ENCODE peak calls at places on chromosomes 12 and 14, in seven cellular contexts. One of them, this sample, is unnamed.

GRCh38 chr14:24037658-24038037 is 14.2 kb upstream of the CARMIL3 start:
- DNase-seq in cardiac fibroblast: no peak
- DNase-seq in endothelial cell: no peak
- DNase-seq in C1 segment of cervical spinal cord: no peak
- DNase-seq in tibial artery: no peak
- DNase-seq in GM04503: no peak
- DNase-seq in hypothalamus: no peak
- DNase-seq in this sample: no peak

GRCh38 chr12:108839011-108839889 is 18.1 kb downstream of the SSH1 start:
- DNase-seq in GM04503: peak; percentile 91
- DNase-seq in cardiac fibroblast: peak; percentile 76
- DNase-seq in C1 segment of cervical spinal cord: no peak
- DNase-seq in endothelial cell: no peak
- DNase-seq in tibial artery: peak; percentile 92
- DNase-seq in hypothalamus: no peak
- DNase-seq in this sample: no peak

GRCh38 chr14:58637040-58637390 is 747 bp upstream of the DACT1 start:
- DNase-seq in tibial artery: peak; percentile 76
- DNase-seq in cardiac fibroblast: peak; percentile 91
- DNase-seq in C1 segment of cervical spinal cord: no peak
- DNase-seq in endothelial cell: no peak
- DNase-seq in hypothalamus: no peak
- DNase-seq in GM04503: no peak
- DNase-seq in this sample: peak; percentile 62

GRCh38 chr12:85821759-85822158 is 14.4 kb downstream of the RASSF9 start:
- DNase-seq in C1 segment of cervical spinal cord: no peak
- DNase-seq in GM04503: no peak
- DNase-seq in endothelial cell: no peak
- DNase-seq in hypothalamus: no peak
- DNase-seq in tibial artery: no peak
- DNase-seq in cardiac fibroblast: no peak
- DNase-seq in this sample: no peak

GRCh38 chr14:102503576-102504224 is 5.9 kb downstream of the ANKRD9 start:
- DNase-seq in GM04503: no peak
- DNase-seq in cardiac fibroblast: peak; percentile 33
- DNase-seq in tibial artery: no peak
- DNase-seq in hypothalamus: no peak
- DNase-seq in C1 segment of cervical spinal cord: no peak
- DNase-seq in endothelial cell: no peak
- DNase-seq in this sample: no peak

GRCh38 chr14:100994082-100994481 is 90.6 kb upstream of the RTL1 start:
- DNase-seq in GM04503: no peak
- DNase-seq in cardiac fibroblast: peak; percentile 32
- DNase-seq in C1 segment of cervical spinal cord: no peak
- DNase-seq in hypothalamus: no peak
- DNase-seq in tibial artery: no peak
- DNase-seq in endothelial cell: no peak
- DNase-seq in this sample: no peak

GRCh38 chr12:92765871-92766270 is 63.1 kb downstream of the PLEKHG7 start:
- DNase-seq in hypothalamus: no peak
- DNase-seq in cardiac fibroblast: no peak
- DNase-seq in tibial artery: no peak
- DNase-seq in endothelial cell: no peak
- DNase-seq in GM04503: no peak
- DNase-seq in C1 segment of cervical spinal cord: no peak
- DNase-seq in this sample: no peak

GRCh38 chr12:110269622-110270124 is 11.4 kb upstream of the ATP2A2 start:
- DNase-seq in endothelial cell: no peak
- DNase-seq in C1 segment of cervical spinal cord: no peak
- DNase-seq in tibial artery: no peak
- DNase-seq in GM04503: no peak
- DNase-seq in hypothalamus: no peak
- DNase-seq in cardiac fibroblast: peak; percentile 79
- DNase-seq in this sample: no peak

GRCh38 chr14:47389520-47389919 is 285.9 kb downstream of the MDGA2 start:
- DNase-seq in endothelial cell: no peak
- DNase-seq in tibial artery: no peak
- DNase-seq in C1 segment of cervical spinal cord: no peak
- DNase-seq in hypothalamus: no peak
- DNase-seq in GM04503: no peak
- DNase-seq in cardiac fibroblast: no peak
- DNase-seq in this sample: no peak

GRCh38 chr14:62763951-62764350 is 281.3 kb downstream of the KCNH5 start:
- DNase-seq in C1 segment of cervical spinal cord: no peak
- DNase-seq in endothelial cell: no peak
- DNase-seq in hypothalamus: no peak
- DNase-seq in GM04503: no peak
- DNase-seq in tibial artery: no peak
- DNase-seq in cardiac fibroblast: no peak
- DNase-seq in this sample: no peak

GRCh38 chr14:52025310-52025709 is 36.0 kb downstream of the RTRAF start:
- DNase-seq in hypothalamus: no peak
- DNase-seq in tibial artery: no peak
- DNase-seq in GM04503: peak; percentile 87
- DNase-seq in endothelial cell: no peak
- DNase-seq in C1 segment of cervical spinal cord: no peak
- DNase-seq in cardiac fibroblast: peak; percentile 97
- DNase-seq in this sample: no peak

GRCh38 chr12:59911516-59911915 is 315.7 kb downstream of the SLC16A7 start:
- DNase-seq in cardiac fibroblast: no peak
- DNase-seq in C1 segment of cervical spinal cord: no peak
- DNase-seq in tibial artery: no peak
- DNase-seq in hypothalamus: no peak
- DNase-seq in endothelial cell: no peak
- DNase-seq in GM04503: no peak
- DNase-seq in this sample: no peak

GRCh38 chr14:60151715-60152114 is 13.5 kb downstream of the DHRS7 start:
- DNase-seq in tibial artery: peak; percentile 87
- DNase-seq in cardiac fibroblast: peak; percentile 96
- DNase-seq in GM04503: peak; percentile 69
- DNase-seq in endothelial cell: no peak
- DNase-seq in C1 segment of cervical spinal cord: no peak
- DNase-seq in hypothalamus: no peak
- DNase-seq in this sample: peak; percentile 62

GRCh38 chr12:124725612-124726237 is 137.9 kb downstream of the SCARB1 start:
- DNase-seq in tibial artery: no peak
- DNase-seq in cardiac fibroblast: no peak
- DNase-seq in hypothalamus: no peak
- DNase-seq in endothelial cell: no peak
- DNase-seq in GM04503: no peak
- DNase-seq in C1 segment of cervical spinal cord: no peak
- DNase-seq in this sample: no peak

GRCh38 chr12:91139981-91140659 is 28.8 kb upstream of the LUM start:
- DNase-seq in C1 segment of cervical spinal cord: no peak
- DNase-seq in tibial artery: no peak
- DNase-seq in GM04503: peak; percentile 86
- DNase-seq in endothelial cell: no peak
- DNase-seq in cardiac fibroblast: peak; percentile 93
- DNase-seq in hypothalamus: no peak
- DNase-seq in this sample: no peak

This sample was measured in midbrain.